ENCODE peak calls at places on chromosomes 11 and 22, in five cellular contexts. Y, Z, V, K and R are unnamed samples.

GRCh38 chr11:64341851-64342791 is 2.1 kb downstream of the CCDC88B start:
- DNase-seq in Z (peak), K (peak), V (peak), Y (peak), R (peak)

GRCh38 chr22:19765477-19766234 is 5.1 kb downstream of the TBX1 start:
- DNase-seq in Z (no peak), K (no peak), Y (no peak), V (no peak), R (peak)

GRCh38 chr11:113477321-113477720 is 2.1 kb upstream of the DRD2 start:
- DNase-seq in Z (no peak), Y (no peak), K (peak), V (peak), R (no peak)

GRCh38 chr11:20459865-20460264 is 72.3 kb downstream of the PRMT3 start:
- DNase-seq in V (no peak), Z (no peak), K (no peak), Y (no peak), R (no peak)

GRCh38 chr11:66288138-66288865 is 641 bp downstream of the YIF1A start:
- DNase-seq in Z (no peak), Y (peak), V (no peak), K (no peak), R (peak)

GRCh38 chr11:64893194-64894069 is 15.0 kb upstream of the EHD1 start:
- DNase-seq in V (no peak), Y (no peak), K (no peak), Z (no peak), R (no peak)

GRCh38 chr11:25981998-25982397 is 349.9 kb upstream of the ANO3 start:
- DNase-seq in V (peak), Z (peak), Y (no peak), K (no peak), R (peak)

GRCh38 chr11:134386945-134387344 is 25.1 kb downstream of the B3GAT1 start:
- DNase-seq in V (no peak), K (no peak), Z (no peak), Y (no peak), R (no peak)

GRCh38 chr11:58058276-58059010 is 27.7 kb downstream of the OR6Q1 start:
- DNase-seq in Y (peak), K (no peak), Z (no peak), V (no peak), R (no peak)

GRCh38 chr22:32698926-32699619 is 102.4 kb upstream of the TIMP3 start:
- DNase-seq in Z (no peak), K (no peak), V (no peak), Y (peak), R (no peak)

GRCh38 chr11:109619498-109619897 is 197.5 kb downstream of the C11orf87 start:
- DNase-seq in K (no peak), Z (no peak), Y (no peak), V (no peak), R (no peak)
- TF ChIP-seq CTCF in K (no peak), Z (no peak), Y (no peak), V (no peak), R (no peak)

GRCh38 chr11:104823638-104824037 is 74.6 kb downstream of the CASP12 start:
- DNase-seq in V (no peak), Z (no peak), K (no peak), Y (no peak), R (no peak)
- TF ChIP-seq CTCF in V (no peak), Z (no peak), K (no peak), Y (no peak), R (no peak)

DNA sequence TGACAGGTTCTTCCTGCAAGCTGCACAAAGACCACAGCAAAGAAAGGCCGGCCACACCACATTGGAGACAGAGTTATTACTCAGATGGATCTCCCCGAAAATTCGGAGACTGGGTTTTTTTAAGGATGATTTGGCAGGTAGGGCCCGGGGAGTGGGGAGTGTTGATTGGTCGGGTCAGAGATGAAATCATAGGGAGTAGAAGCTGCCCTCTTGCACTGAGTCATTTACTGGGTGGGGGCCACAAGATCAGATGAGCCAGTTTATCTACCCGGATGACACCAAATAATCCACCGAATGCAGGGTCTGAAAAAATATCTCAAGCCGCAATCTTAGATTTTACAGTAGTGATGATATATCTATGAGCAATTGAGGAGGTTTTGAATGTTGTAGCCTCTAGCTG is 401.8 kb upstream of the FAT3 start:
- DNase-seq in V (no peak), Z (no peak), K (no peak), Y (no peak), R (no peak)
- TF ChIP-seq CTCF in V (no peak), Z (no peak), K (no peak), Y (no peak), R (no peak)

DNA sequence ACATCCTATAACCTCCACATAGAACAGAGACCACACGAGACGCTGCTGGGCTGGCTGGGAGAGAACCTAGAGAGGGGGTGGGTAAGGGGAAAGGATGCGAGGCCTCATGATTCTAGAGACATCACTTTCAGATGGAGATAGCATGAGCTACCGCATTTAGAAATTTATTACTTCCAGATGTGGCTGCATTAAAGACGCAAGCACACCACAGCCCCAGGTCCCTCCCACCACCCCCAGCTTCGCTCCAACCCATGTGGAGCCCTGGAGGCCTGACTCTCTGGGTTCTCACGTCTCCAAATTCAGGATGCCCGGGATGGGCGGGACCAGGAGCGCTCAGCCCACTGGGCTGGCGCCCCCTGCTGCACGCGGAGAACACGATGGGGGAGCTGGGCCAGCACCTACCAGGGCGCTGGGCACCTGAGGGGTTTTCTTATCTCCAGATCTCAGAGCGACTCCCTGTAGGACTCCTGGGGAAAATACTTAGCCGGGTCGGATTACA is 13.6 kb downstream of the MRPL21 start:
- DNase-seq in Z (no peak), Y (no peak), V (no peak), K (peak), R (no peak)
- TF ChIP-seq CTCF in Z (no peak), Y (peak), V (no peak), K (peak), R (no peak)

GRCh38 chr11:61827573-61828378 is at the start of gene FADS2:
- DNase-seq in Z (peak), Y (peak), K (peak), V (peak), R (peak)
- TF ChIP-seq CTCF in Z (no peak), Y (no peak), K (no peak), V (peak), R (no peak)

GRCh38 chr11:103699216-103699615 is 337.2 kb upstream of the DDI1 start:
- DNase-seq in Y (no peak), Z (no peak), K (no peak), V (no peak), R (no peak)
- TF ChIP-seq CTCF in Y (no peak), Z (no peak), K (peak), V (no peak), R (no peak)

GRCh38 chr22:38305481-38306448 is 11.5 kb downstream of the CSNK1E start:
- DNase-seq in K (no peak), Z (peak), Y (no peak), V (peak), R (peak)

GRCh38 chr22:38302906-38303305 is 14.3 kb downstream of the CSNK1E start:
- DNase-seq in Y (no peak), V (no peak), K (no peak), Z (no peak), R (no peak)

GRCh38 chr22:38303974-38304373 is 13.3 kb downstream of the CSNK1E start:
- DNase-seq in V (no peak), Y (no peak), K (no peak), Z (no peak), R (no peak)

GRCh38 chr22:38300197-38300945 is 16.9 kb downstream of the CSNK1E start:
- DNase-seq in Z (no peak), K (no peak), V (no peak), Y (peak), R (no peak)

DNA sequence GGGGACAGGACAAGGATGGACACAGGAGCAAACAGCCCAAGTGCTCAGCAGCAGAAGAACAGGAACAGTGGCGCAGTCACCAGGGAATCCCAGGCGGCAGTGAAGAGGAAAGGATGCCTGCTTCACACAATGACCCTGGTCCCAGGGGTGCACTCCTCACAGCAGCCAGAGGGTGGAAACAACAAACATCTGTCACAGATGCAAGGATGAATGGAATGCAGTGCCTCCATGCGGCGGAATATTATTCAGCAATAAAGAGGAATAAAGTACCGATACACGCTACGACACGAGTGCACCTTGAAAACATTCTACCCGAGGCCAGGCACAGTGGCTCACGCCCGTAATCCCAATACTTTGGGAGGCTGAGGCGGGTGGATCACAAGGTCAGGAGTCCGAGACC is 12.7 kb downstream of the CSNK1E start:
- DNase-seq in V (no peak), Y (no peak), Z (no peak), K (peak), R (no peak)
- TF ChIP-seq CTCF in V (no peak), Y (peak), Z (no peak), K (peak), R (no peak)

DNA sequence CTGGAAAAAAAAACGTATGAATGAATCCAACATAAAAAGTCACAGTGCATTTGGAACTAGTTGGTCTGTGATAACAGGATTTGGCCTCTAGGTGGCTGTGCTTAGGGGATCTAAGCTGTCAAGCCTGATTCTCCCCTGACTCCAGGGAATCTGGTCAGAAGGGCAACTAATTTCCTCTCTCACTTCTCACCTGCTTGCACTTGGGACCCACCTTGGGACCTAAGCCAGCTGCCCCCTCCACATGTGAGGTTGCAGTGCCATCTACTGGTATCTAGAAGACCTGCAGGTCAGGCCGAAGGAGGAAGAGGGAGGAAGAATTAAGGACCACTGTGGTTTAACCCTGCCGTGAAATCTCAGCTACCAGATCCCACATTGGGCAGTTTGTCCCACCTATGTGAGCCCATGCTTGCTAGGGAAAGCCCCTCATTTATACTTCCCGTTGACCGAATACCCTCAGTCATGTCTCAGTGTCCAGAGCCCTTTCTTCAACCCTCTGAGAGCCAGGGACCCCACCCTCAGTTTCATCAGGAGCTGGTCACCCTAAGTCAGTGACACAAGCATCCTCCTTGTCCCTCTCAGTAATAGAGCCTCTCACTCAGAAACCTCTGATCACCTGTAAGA is 33.2 kb upstream of the CAVIN3 start:
- DNase-seq in V (peak), Z (peak), Y (peak), K (peak), R (peak)
- TF ChIP-seq CTCF in V (peak), Z (peak), Y (peak), K (peak), R (peak)